ENCODE peak calls at places on chromosomes 2 and 18, in four cellular contexts. One of them, this sample, is unnamed.
A peak's percentile ranks its signal among the peaks of the same experiment; 100 is the strongest.

GRCh38 chr2:180520206-180520605 is 460.2 kb upstream of the UBE2E3 start:
- DNase-seq in K562: no peak
- DNase-seq in IMR-90: peak; percentile 18
- DNase-seq in kidney: no peak
- DNase-seq in this sample: no peak

GRCh38 chr2:219172231-219173154 is 2.7 kb upstream of the SLC23A3 start:
- DNase-seq in kidney: peak; percentile 73
- DNase-seq in IMR-90: no peak
- DNase-seq in K562: no peak
- DNase-seq in this sample: no peak

GRCh38 chr18:63339920-63340484 is 20.4 kb upstream of the BCL2 start:
- DNase-seq in IMR-90: peak; percentile 41
- DNase-seq in kidney: no peak
- DNase-seq in K562: no peak
- DNase-seq in this sample: peak; percentile 75

GRCh38 chr2:149579972-149580882 is 7.3 kb downstream of the MMADHC start:
- DNase-seq in IMR-90: peak; percentile 63
- DNase-seq in K562: no peak
- DNase-seq in kidney: no peak
- DNase-seq in this sample: no peak

GRCh38 chr2:126908721-126909177 is 10.1 kb downstream of the TEX51 start:
- DNase-seq in K562: no peak
- DNase-seq in kidney: peak; percentile 39
- DNase-seq in IMR-90: no peak
- DNase-seq in this sample: no peak

GRCh38 chr18:32769242-32770180 is 3.3 kb downstream of the KLHL14 start:
- DNase-seq in IMR-90: no peak
- DNase-seq in kidney: peak; percentile 80
- DNase-seq in K562: no peak
- DNase-seq in this sample: no peak

GRCh38 chr2:219041252-219041651 is at the start of gene CFAP65:
- DNase-seq in IMR-90: peak; percentile 58
- DNase-seq in kidney: peak; percentile 54
- DNase-seq in K562: peak; percentile 15
- DNase-seq in this sample: peak; percentile 66

GRCh38 chr2:43853141-43854081 is 14.6 kb downstream of the ABCG8 start:
- DNase-seq in kidney: no peak
- DNase-seq in K562: peak; percentile 4
- DNase-seq in IMR-90: no peak
- DNase-seq in this sample: no peak

GRCh38 chr2:29920631-29921559 is 491 bp downstream of the ALK start:
- DNase-seq in kidney: peak; percentile 72
- DNase-seq in K562: no peak
- DNase-seq in IMR-90: peak; percentile 5
- DNase-seq in this sample: peak; percentile 39

GRCh38 chr2:99836670-99837069 is 305.7 kb downstream of the AFF3 start:
- DNase-seq in kidney: no peak
- DNase-seq in K562: no peak
- DNase-seq in IMR-90: no peak
- DNase-seq in this sample: peak; percentile 69
- H3K4me1 ChIP-seq in kidney: no peaks in the 10 kb centered on the region
- H3K4me1 ChIP-seq in K562: no peaks in the 10 kb centered on the region
- H3K4me1 ChIP-seq in IMR-90: peaks cover 4% of the 10 kb centered on the region
- H3K4me1 ChIP-seq in this sample: no peaks in the 10 kb centered on the region

DNA sequence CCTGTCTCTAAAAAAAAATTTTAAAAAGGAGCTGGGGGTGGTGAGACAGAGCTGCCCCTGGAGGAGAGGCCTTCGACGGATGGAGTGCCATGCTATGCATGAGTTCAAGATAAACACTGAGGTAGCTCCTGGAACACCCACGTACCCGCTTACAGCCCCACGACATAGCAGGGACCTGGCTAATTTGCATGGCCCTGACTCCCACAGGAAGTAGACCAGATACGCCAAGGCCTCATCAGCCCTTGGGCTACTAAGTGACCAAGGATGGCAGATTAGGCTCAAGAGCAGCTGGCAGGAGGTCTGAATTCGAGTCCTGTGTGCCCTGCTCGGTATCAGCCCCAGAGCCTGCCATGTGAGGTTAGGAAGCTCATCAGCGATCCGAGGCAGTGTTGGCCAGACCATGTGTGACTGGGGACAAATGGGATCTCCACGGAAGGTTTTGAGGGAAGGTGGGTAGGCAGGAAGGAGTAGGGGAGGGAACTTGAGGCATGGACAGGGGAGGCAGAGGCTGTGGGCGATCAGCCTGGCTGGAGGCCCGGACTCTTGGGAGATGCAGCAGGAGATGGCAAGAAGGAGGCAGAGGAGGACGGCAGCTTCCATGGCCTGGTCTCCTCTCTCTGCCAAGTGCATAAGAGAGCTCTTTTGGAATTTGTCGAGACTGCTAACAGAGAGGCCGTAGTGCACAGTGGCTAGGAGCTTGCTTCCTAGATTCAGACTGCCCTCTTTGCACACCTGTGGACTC is 218.3 kb downstream of the GLI2 start:
- DNase-seq in IMR-90: no peak
- DNase-seq in kidney: no peak
- DNase-seq in K562: no peak
- DNase-seq in this sample: no peak
- H3K9ac ChIP-seq in IMR-90: no peak overlapping the region
- H3K9ac ChIP-seq in kidney: no peak overlapping the region
- H3K9ac ChIP-seq in K562: no peak overlapping the region
- H3K9ac ChIP-seq in this sample: no peak overlapping the region

DNA sequence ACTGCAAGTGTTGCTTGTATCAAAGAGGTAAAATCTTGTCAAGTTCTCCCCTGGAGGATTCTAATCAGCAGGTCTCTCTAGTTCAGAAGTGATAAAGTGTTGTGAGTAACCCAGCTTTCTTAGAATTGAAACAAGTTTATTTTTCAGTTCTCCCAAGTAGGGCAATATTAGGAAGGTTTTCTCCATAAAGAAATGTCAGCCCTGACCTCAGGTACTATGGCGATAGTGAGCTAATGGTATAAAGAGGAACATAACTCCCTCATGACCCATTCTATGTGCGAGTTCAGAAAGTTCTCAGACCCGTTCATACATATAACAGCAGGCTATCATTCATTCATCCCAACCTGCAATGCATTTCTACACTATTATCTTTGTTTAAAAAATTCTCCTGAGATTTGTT is 421.1 kb upstream of the SETBP1 start:
- DNase-seq in IMR-90: no peak
- DNase-seq in K562: no peak
- DNase-seq in kidney: no peak
- DNase-seq in this sample: no peak
- H3K4me1 ChIP-seq in IMR-90: no peaks in the 10 kb centered on the region
- H3K4me1 ChIP-seq in K562: no peaks in the 10 kb centered on the region
- H3K4me1 ChIP-seq in kidney: no peaks in the 10 kb centered on the region
- H3K4me1 ChIP-seq in this sample: no peaks in the 10 kb centered on the region

GRCh38 chr2:199459286-199460100 is 1.8 kb upstream of the SATB2 start:
- DNase-seq in IMR-90: peak; percentile 95
- DNase-seq in K562: peak; percentile 51
- DNase-seq in kidney: peak; percentile 94
- DNase-seq in this sample: peak; percentile 94

GRCh38 chr2:199460808-199461454 is 3.2 kb upstream of the SATB2 start:
- DNase-seq in K562: no peak
- DNase-seq in IMR-90: no peak
- DNase-seq in kidney: no peak
- DNase-seq in this sample: peak; percentile 53

GRCh38 chr2:199458806-199459285 is 1.1 kb upstream of the SATB2 start:
- DNase-seq in IMR-90: peak; percentile 35
- DNase-seq in K562: no peak
- DNase-seq in kidney: no peak
- DNase-seq in this sample: no peak

GRCh38 chr2:199461455-199462166 is 3.9 kb upstream of the SATB2 start:
- DNase-seq in kidney: no peak
- DNase-seq in IMR-90: no peak
- DNase-seq in K562: no peak
- DNase-seq in this sample: peak; percentile 72

GRCh38 chr2:199460101-199460671 is 2.4 kb upstream of the SATB2 start:
- DNase-seq in K562: no peak
- DNase-seq in IMR-90: peak; percentile 43
- DNase-seq in kidney: no peak
- DNase-seq in this sample: peak; percentile 77
- H3K9ac ChIP-seq in K562: peak overlapping the region; percentile 86
- H3K9ac ChIP-seq in IMR-90: peak overlapping the region; percentile 91
- H3K9ac ChIP-seq in kidney: peak overlapping the region; percentile 81
- H3K9ac ChIP-seq in this sample: peak overlapping the region; percentile 94

DNA sequence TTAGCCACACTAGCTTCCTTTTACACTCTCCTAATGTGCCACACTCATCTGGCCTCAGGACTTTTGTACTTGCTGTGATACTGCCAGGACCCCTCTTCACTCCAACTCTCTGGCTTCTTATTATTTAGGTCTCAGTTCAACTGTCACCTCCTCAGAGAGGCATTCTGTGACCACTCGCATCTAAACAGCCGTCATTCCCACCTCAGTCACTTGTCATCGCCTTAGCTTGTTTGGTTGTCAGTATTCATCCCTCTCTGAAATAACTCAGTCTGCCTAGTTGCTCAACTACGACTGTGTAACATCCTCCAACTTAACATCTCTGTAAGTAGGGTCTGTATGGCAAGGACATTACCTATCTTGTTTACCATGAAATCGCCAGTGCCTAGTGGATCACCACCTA is 27.2 kb downstream of the MGAT4A start:
- DNase-seq in IMR-90: no peak
- DNase-seq in K562: no peak
- DNase-seq in kidney: no peak
- DNase-seq in this sample: no peak
- H3K4me1 ChIP-seq in IMR-90: no peaks in the 10 kb centered on the region
- H3K4me1 ChIP-seq in K562: no peaks in the 10 kb centered on the region
- H3K4me1 ChIP-seq in kidney: peaks cover 44% of the 10 kb centered on the region
- H3K4me1 ChIP-seq in this sample: peaks cover 23% of the 10 kb centered on the region

This sample was measured in adipocyte.